ENCODE peak calls at places on chromosome 15, in nine cellular contexts. One of them, this sample, is unnamed.

GRCh38 chr15:31079519-31079918 is 22.0 kb downstream of the TRPM1 start:
- DNase-seq in endodermal cell: peak; percentile 83
- DNase-seq in spleen: no peak
- DNase-seq in SJSA1: no peak
- DNase-seq in heart left ventricle: no peak
- DNase-seq in breast epithelium: no peak
- DNase-seq in pancreas: no peak
- DNase-seq in aorta: no peak
- DNase-seq in suprapubic skin: no peak
- DNase-seq in this sample: no peak

GRCh38 chr15:78358114-78358513 is 18.0 kb downstream of the CRABP1 start:
- DNase-seq in endodermal cell: peak; percentile 88
- DNase-seq in spleen: no peak
- DNase-seq in SJSA1: no peak
- DNase-seq in heart left ventricle: no peak
- DNase-seq in breast epithelium: no peak
- DNase-seq in pancreas: no peak
- DNase-seq in aorta: no peak
- DNase-seq in suprapubic skin: no peak
- DNase-seq in this sample: no peak

GRCh38 chr15:60804986-60805949 is 326.3 kb upstream of the ICE2 start:
- DNase-seq in endodermal cell: peak; percentile 91
- DNase-seq in spleen: no peak
- DNase-seq in SJSA1: no peak
- DNase-seq in heart left ventricle: no peak
- DNase-seq in breast epithelium: no peak
- DNase-seq in pancreas: no peak
- DNase-seq in aorta: peak; percentile 90
- DNase-seq in suprapubic skin: no peak
- DNase-seq in this sample: no peak

GRCh38 chr15:31031471-31032064 is 40.1 kb upstream of the MTMR10 start:
- DNase-seq in endodermal cell: no peak
- DNase-seq in spleen: no peak
- DNase-seq in SJSA1: no peak
- DNase-seq in heart left ventricle: no peak
- DNase-seq in breast epithelium: no peak
- DNase-seq in pancreas: no peak
- DNase-seq in aorta: no peak
- DNase-seq in suprapubic skin: no peak
- DNase-seq in this sample: no peak

GRCh38 chr15:69303337-69304175 is 4.8 kb downstream of the PAQR5 start:
- DNase-seq in endodermal cell: no peak
- DNase-seq in spleen: no peak
- DNase-seq in SJSA1: no peak
- DNase-seq in heart left ventricle: no peak
- DNase-seq in breast epithelium: no peak
- DNase-seq in pancreas: peak; percentile 12
- DNase-seq in aorta: peak; percentile 36
- DNase-seq in suprapubic skin: no peak
- DNase-seq in this sample: no peak

GRCh38 chr15:65382146-65382491 is 4.3 kb upstream of the IGDCC3 start:
- DNase-seq in endodermal cell: no peak
- DNase-seq in spleen: no peak
- DNase-seq in SJSA1: no peak
- DNase-seq in heart left ventricle: no peak
- DNase-seq in breast epithelium: no peak
- DNase-seq in pancreas: no peak
- DNase-seq in aorta: no peak
- DNase-seq in suprapubic skin: no peak
- DNase-seq in this sample: no peak

GRCh38 chr15:53762916-53763315 is 3.5 kb upstream of the WDR72 start:
- DNase-seq in endodermal cell: no peak
- DNase-seq in spleen: no peak
- DNase-seq in SJSA1: no peak
- DNase-seq in heart left ventricle: no peak
- DNase-seq in breast epithelium: no peak
- DNase-seq in pancreas: no peak
- DNase-seq in aorta: no peak
- DNase-seq in suprapubic skin: no peak
- DNase-seq in this sample: no peak

GRCh38 chr15:78034495-78035191 is 42.9 kb downstream of the TBC1D2B start:
- DNase-seq in endodermal cell: no peak
- DNase-seq in spleen: peak; percentile 93
- DNase-seq in SJSA1: no peak
- DNase-seq in heart left ventricle: peak; percentile 38
- DNase-seq in breast epithelium: no peak
- DNase-seq in pancreas: no peak
- DNase-seq in aorta: no peak
- DNase-seq in suprapubic skin: no peak
- DNase-seq in this sample: peak; percentile 74

GRCh38 chr15:25710184-25710583 is 152.9 kb downstream of the ATP10A start:
- DNase-seq in endodermal cell: peak; percentile 92
- DNase-seq in spleen: peak; percentile 80
- DNase-seq in SJSA1: peak; percentile 30
- DNase-seq in heart left ventricle: no peak
- DNase-seq in breast epithelium: peak; percentile 60
- DNase-seq in pancreas: peak; percentile 84
- DNase-seq in aorta: peak; percentile 85
- DNase-seq in suprapubic skin: no peak
- DNase-seq in this sample: peak; percentile 69

GRCh38 chr15:44536298-44536961 is 517 bp upstream of the EIF3J start:
- DNase-seq in endodermal cell: peak; percentile 97
- DNase-seq in spleen: peak; percentile 96
- DNase-seq in SJSA1: peak; percentile 97
- DNase-seq in heart left ventricle: peak; percentile 88
- DNase-seq in breast epithelium: peak; percentile 87
- DNase-seq in pancreas: peak; percentile 89
- DNase-seq in aorta: peak; percentile 94
- DNase-seq in suprapubic skin: peak; percentile 94
- DNase-seq in this sample: peak; percentile 91

GRCh38 chr15:44148580-44148979 is 46.5 kb downstream of the FRMD5 start:
- DNase-seq in endodermal cell: no peak
- DNase-seq in spleen: no peak
- DNase-seq in SJSA1: no peak
- DNase-seq in heart left ventricle: no peak
- DNase-seq in breast epithelium: no peak
- DNase-seq in pancreas: no peak
- DNase-seq in aorta: no peak
- DNase-seq in suprapubic skin: no peak
- DNase-seq in this sample: no peak

GRCh38 chr15:68368731-68369435 is 63.1 kb downstream of the ITGA11 start:
- DNase-seq in endodermal cell: no peak
- DNase-seq in spleen: no peak
- DNase-seq in SJSA1: no peak
- DNase-seq in heart left ventricle: no peak
- DNase-seq in breast epithelium: no peak
- DNase-seq in pancreas: no peak
- DNase-seq in aorta: no peak
- DNase-seq in suprapubic skin: no peak
- DNase-seq in this sample: no peak

GRCh38 chr15:96538506-96538905 is 208.0 kb downstream of the NR2F2 start:
- DNase-seq in endodermal cell: no peak
- DNase-seq in spleen: no peak
- DNase-seq in SJSA1: no peak
- DNase-seq in heart left ventricle: no peak
- DNase-seq in breast epithelium: no peak
- DNase-seq in pancreas: no peak
- DNase-seq in aorta: no peak
- DNase-seq in suprapubic skin: no peak
- DNase-seq in this sample: no peak
- H3K4me3 ChIP-seq in endodermal cell: no peak overlapping the region
- H3K4me3 ChIP-seq in spleen: no peak overlapping the region
- H3K4me3 ChIP-seq in SJSA1: no peak overlapping the region
- H3K4me3 ChIP-seq in heart left ventricle: no peak overlapping the region
- H3K4me3 ChIP-seq in breast epithelium: no peak overlapping the region
- H3K4me3 ChIP-seq in pancreas: no peak overlapping the region
- H3K4me3 ChIP-seq in aorta: no peak overlapping the region
- H3K4me3 ChIP-seq in suprapubic skin: no peak overlapping the region
- H3K4me3 ChIP-seq in this sample: no peak overlapping the region

DNA sequence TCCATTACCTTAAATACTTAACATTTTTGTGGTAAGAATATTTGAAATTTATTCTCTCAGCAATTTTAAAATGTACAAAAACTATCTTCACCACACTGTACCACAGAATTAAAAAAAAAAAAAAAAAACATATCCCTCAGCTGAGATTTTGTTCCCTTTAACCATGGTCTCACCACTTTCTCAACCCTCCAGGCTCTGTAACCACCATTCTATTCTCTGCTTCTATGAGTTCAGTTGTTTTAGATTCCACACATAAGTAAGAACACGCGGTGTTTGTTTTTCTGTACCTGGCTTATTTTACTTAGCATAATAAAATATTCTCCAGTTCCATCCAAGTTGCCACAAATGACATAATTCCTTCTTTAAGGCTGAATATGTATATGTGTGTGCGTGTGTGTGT is 41.5 kb downstream of the CSNK1G1 start:
- DNase-seq in endodermal cell: no peak
- DNase-seq in spleen: no peak
- DNase-seq in SJSA1: peak; percentile 21
- DNase-seq in heart left ventricle: no peak
- DNase-seq in breast epithelium: no peak
- DNase-seq in pancreas: no peak
- DNase-seq in aorta: no peak
- DNase-seq in suprapubic skin: no peak
- DNase-seq in this sample: no peak
- H3K27ac ChIP-seq in endodermal cell: no peak overlapping the region
- H3K27ac ChIP-seq in spleen: no peak overlapping the region
- H3K27ac ChIP-seq in SJSA1: no peak overlapping the region
- H3K27ac ChIP-seq in heart left ventricle: no peak overlapping the region
- H3K27ac ChIP-seq in breast epithelium: no peak overlapping the region
- H3K27ac ChIP-seq in pancreas: no peak overlapping the region
- H3K27ac ChIP-seq in aorta: no peak overlapping the region
- H3K27ac ChIP-seq in suprapubic skin: no peak overlapping the region
- H3K27ac ChIP-seq in this sample: no peak overlapping the region

GRCh38 chr15:35304389-35304788 is 219.3 kb upstream of the NANOGP8 start:
- DNase-seq in endodermal cell: no peak
- DNase-seq in spleen: no peak
- DNase-seq in SJSA1: no peak
- DNase-seq in heart left ventricle: no peak
- DNase-seq in breast epithelium: no peak
- DNase-seq in pancreas: no peak
- DNase-seq in aorta: no peak
- DNase-seq in suprapubic skin: no peak
- DNase-seq in this sample: no peak

GRCh38 chr15:35305031-35305555 is 220.0 kb upstream of the NANOGP8 start:
- DNase-seq in endodermal cell: no peak
- DNase-seq in spleen: no peak
- DNase-seq in SJSA1: no peak
- DNase-seq in heart left ventricle: no peak
- DNase-seq in breast epithelium: no peak
- DNase-seq in pancreas: no peak
- DNase-seq in aorta: no peak
- DNase-seq in suprapubic skin: no peak
- DNase-seq in this sample: no peak

GRCh38 chr15:35306361-35306981 is 221.4 kb upstream of the NANOGP8 start:
- DNase-seq in endodermal cell: no peak
- DNase-seq in spleen: no peak
- DNase-seq in SJSA1: peak; percentile 15
- DNase-seq in heart left ventricle: no peak
- DNase-seq in breast epithelium: no peak
- DNase-seq in pancreas: no peak
- DNase-seq in aorta: no peak
- DNase-seq in suprapubic skin: no peak
- DNase-seq in this sample: no peak

GRCh38 chr15:35307026-35307425 is 221.9 kb upstream of the NANOGP8 start:
- DNase-seq in endodermal cell: no peak
- DNase-seq in spleen: no peak
- DNase-seq in SJSA1: no peak
- DNase-seq in heart left ventricle: no peak
- DNase-seq in breast epithelium: no peak
- DNase-seq in pancreas: no peak
- DNase-seq in aorta: no peak
- DNase-seq in suprapubic skin: no peak
- DNase-seq in this sample: no peak

DNA sequence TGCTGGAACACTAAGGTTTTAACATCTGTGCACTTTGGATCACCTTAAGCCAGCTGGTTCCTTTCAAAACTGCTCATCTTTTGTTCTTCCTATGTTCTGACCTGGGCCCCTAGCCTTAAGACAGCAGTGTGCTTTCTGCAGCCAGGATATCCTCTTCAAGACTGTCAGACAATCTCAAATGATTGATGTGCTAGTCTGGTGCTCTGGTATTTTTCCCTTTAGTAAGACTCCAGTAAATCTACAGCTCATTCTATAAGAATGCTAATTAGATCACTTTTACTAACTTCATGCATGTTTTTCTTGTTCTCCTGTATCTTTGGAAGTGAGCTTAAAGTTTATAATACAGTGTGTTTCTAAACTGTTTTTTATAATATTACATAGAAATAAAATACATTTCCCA is 220.8 kb upstream of the NANOGP8 start:
- DNase-seq in endodermal cell: no peak
- DNase-seq in spleen: no peak
- DNase-seq in SJSA1: peak; percentile 40
- DNase-seq in heart left ventricle: no peak
- DNase-seq in breast epithelium: no peak
- DNase-seq in pancreas: no peak
- DNase-seq in aorta: no peak
- DNase-seq in suprapubic skin: no peak
- DNase-seq in this sample: no peak
- H3K4me3 ChIP-seq in endodermal cell: no peak overlapping the region
- H3K4me3 ChIP-seq in spleen: no peak overlapping the region
- H3K4me3 ChIP-seq in SJSA1: no peak overlapping the region
- H3K4me3 ChIP-seq in heart left ventricle: no peak overlapping the region
- H3K4me3 ChIP-seq in breast epithelium: no peak overlapping the region
- H3K4me3 ChIP-seq in pancreas: no peak overlapping the region
- H3K4me3 ChIP-seq in aorta: no peak overlapping the region
- H3K4me3 ChIP-seq in suprapubic skin: no peak overlapping the region
- H3K4me3 ChIP-seq in this sample: no peak overlapping the region

GRCh38 chr15:74041311-74041756 is 41.0 kb downstream of the GOLGA6A start:
- DNase-seq in endodermal cell: peak; percentile 30
- DNase-seq in spleen: no peak
- DNase-seq in SJSA1: no peak
- DNase-seq in heart left ventricle: no peak
- DNase-seq in breast epithelium: no peak
- DNase-seq in pancreas: peak; percentile 35
- DNase-seq in aorta: peak; percentile 70
- DNase-seq in suprapubic skin: no peak
- DNase-seq in this sample: no peak

GRCh38 chr15:74039656-74040010 is 42.7 kb downstream of the GOLGA6A start:
- DNase-seq in endodermal cell: peak; percentile 27
- DNase-seq in spleen: no peak
- DNase-seq in SJSA1: peak; percentile 77
- DNase-seq in heart left ventricle: no peak
- DNase-seq in breast epithelium: no peak
- DNase-seq in pancreas: no peak
- DNase-seq in aorta: no peak
- DNase-seq in suprapubic skin: no peak
- DNase-seq in this sample: no peak

GRCh38 chr15:74037171-74038117 is 42.9 kb downstream of the PML start:
- DNase-seq in endodermal cell: peak; percentile 44
- DNase-seq in spleen: no peak
- DNase-seq in SJSA1: no peak
- DNase-seq in heart left ventricle: no peak
- DNase-seq in breast epithelium: no peak
- DNase-seq in pancreas: peak; percentile 35
- DNase-seq in aorta: no peak
- DNase-seq in suprapubic skin: no peak
- DNase-seq in this sample: no peak

GRCh38 chr15:74040115-74040850 is 42.1 kb downstream of the GOLGA6A start:
- DNase-seq in endodermal cell: peak; percentile 63
- DNase-seq in spleen: no peak
- DNase-seq in SJSA1: peak; percentile 96
- DNase-seq in heart left ventricle: peak; percentile 73
- DNase-seq in breast epithelium: no peak
- DNase-seq in pancreas: peak; percentile 18
- DNase-seq in aorta: peak; percentile 85
- DNase-seq in suprapubic skin: no peak
- DNase-seq in this sample: no peak

GRCh38 chr15:74038707-74039655 is 43.4 kb downstream of the GOLGA6A start:
- DNase-seq in endodermal cell: peak; percentile 31
- DNase-seq in spleen: no peak
- DNase-seq in SJSA1: no peak
- DNase-seq in heart left ventricle: no peak
- DNase-seq in breast epithelium: no peak
- DNase-seq in pancreas: peak; percentile 39
- DNase-seq in aorta: peak; percentile 75
- DNase-seq in suprapubic skin: no peak
- DNase-seq in this sample: no peak
- H3K27ac ChIP-seq in endodermal cell: no peak overlapping the region
- H3K27ac ChIP-seq in spleen: no peak overlapping the region
- H3K27ac ChIP-seq in SJSA1: peak overlapping the region; percentile 94
- H3K27ac ChIP-seq in heart left ventricle: no peak overlapping the region
- H3K27ac ChIP-seq in breast epithelium: no peak overlapping the region
- H3K27ac ChIP-seq in pancreas: no peak overlapping the region
- H3K27ac ChIP-seq in aorta: no peak overlapping the region
- H3K27ac ChIP-seq in suprapubic skin: peak overlapping the region; percentile 26
- H3K27ac ChIP-seq in this sample: peak overlapping the region; percentile 67